ENCODE peak calls at places on chromosomes 12 and 14, in six cellular contexts. P is tibial artery, T is HepG2, C is SW 1271, N is ovary, W is GM04504. R is an unnamed sample.

GRCh38 chr14:95480109-95480886 is 36.2 kb downstream of the SYNE3 start:
- DNase-seq in P (peak), T (no peak), C (no peak), N (no peak), W (peak), R (peak)

GRCh38 chr12:29187756-29188155 is 38.7 kb downstream of the FAR2 start:
- DNase-seq in P (no peak), T (no peak), C (no peak), N (no peak), W (no peak), R (no peak)

GRCh38 chr12:17097674-17098073 is 491.7 kb upstream of the LMO3 start:
- DNase-seq in P (no peak), T (no peak), C (no peak), N (no peak), W (no peak), R (no peak)

GRCh38 chr14:51310453-51311074 is 70.5 kb downstream of the TMX1 start:
- DNase-seq in P (no peak), T (no peak), C (no peak), N (no peak), W (no peak), R (peak)

GRCh38 chr14:98612434-98613200 is 659.4 kb downstream of the BCL11B start:
- DNase-seq in P (no peak), T (no peak), C (no peak), N (no peak), W (no peak), R (no peak)

GRCh38 chr14:94059998-94060397 is 21.0 kb downstream of the DDX24 start:
- DNase-seq in P (no peak), T (no peak), C (no peak), N (no peak), W (no peak), R (no peak)

GRCh38 chr12:109944975-109945374 is 44.9 kb downstream of the TCHP start:
- DNase-seq in P (no peak), T (peak), C (no peak), N (peak), W (no peak), R (no peak)

GRCh38 chr12:28998662-28999120 is 150.4 kb upstream of the FAR2 start:
- DNase-seq in P (no peak), T (peak), C (no peak), N (no peak), W (peak), R (peak)

GRCh38 chr12:99960312-99960711 is 24.4 kb downstream of the ANKS1B start:
- DNase-seq in P (no peak), T (no peak), C (no peak), N (no peak), W (no peak), R (no peak)

R was measured in uterus.